ENCODE peak calls at places on chromosomes 4 and X, in nine cellular contexts. C, N, G, E, X, I, A, D and H are unnamed samples.

GRCh38 chr4:65880594-65880993 is 210.3 kb upstream of the EPHA5 start:
- DNase-seq in C (no peak), I (no peak), X (peak; percentile 53), G (no peak), D (peak; percentile 6), N (no peak), E (no peak), A (no peak), H (no peak)

GRCh38 chr4:8493484-8493883 is 52.9 kb downstream of the TRMT44 start:
- DNase-seq in A (no peak), C (no peak), G (no peak), N (no peak), I (no peak), E (no peak), D (no peak), X (no peak), H (no peak)

GRCh38 chr4:153465583-153465921 is 608 bp upstream of the TMEM131L start:
- DNase-seq in C (no peak), E (no peak), N (no peak), G (peak; percentile 68), D (peak; percentile 65), A (peak; percentile 59), I (no peak), X (peak; percentile 48), H (peak; percentile 35)

GRCh38 chrX:12974217-12974796 is 603 bp upstream of the TMSB4X start:
- DNase-seq in X (peak; percentile 54), D (peak; percentile 70), C (no peak), E (peak; percentile 61), G (peak; percentile 81), A (peak; percentile 74), I (no peak), N (no peak), H (peak; percentile 85)

GRCh38 chr4:102734591-102735385 is 26.0 kb downstream of the MANBA start:
- DNase-seq in E (no peak), G (no peak), N (no peak), D (no peak), C (no peak), X (peak; percentile 23), A (no peak), I (peak; percentile 17), H (no peak)

GRCh38 chr4:98626350-98626749 is 32.1 kb downstream of the TSPAN5 start:
- DNase-seq in E (no peak), C (no peak), G (no peak), N (no peak), X (peak; percentile 93), D (peak; percentile 88), I (no peak), A (no peak), H (peak; percentile 91)

GRCh38 chrX:151789179-151789800 is 54.7 kb downstream of the CNGA2 start:
- DNase-seq in X (no peak), C (no peak), N (no peak), G (peak; percentile 46), I (no peak), D (peak; percentile 78), E (no peak), A (no peak), H (peak; percentile 99)

GRCh38 chr4:87934157-87934704 is 41.3 kb upstream of the SPP1 start:
- DNase-seq in E (no peak), N (no peak), G (no peak), A (no peak), I (no peak), X (no peak), C (no peak), D (no peak), H (no peak)

GRCh38 chrX:123756320-123756719 is 23.5 kb upstream of the THOC2 start:
- DNase-seq in A (no peak), D (peak; percentile 65), C (no peak), E (no peak), G (no peak), I (no peak), X (no peak), N (no peak), H (no peak)

GRCh38 chr4:147547314-147548056 is 66.6 kb downstream of the EDNRA start:
- DNase-seq in E (no peak), A (no peak), X (peak; percentile 56), G (no peak), N (no peak), D (peak; percentile 46), I (no peak), C (no peak), H (no peak)

GRCh38 chr4:14926368-14926767 is 75.9 kb upstream of the CPEB2 start:
- DNase-seq in E (no peak), I (no peak), C (no peak), X (no peak), G (no peak), D (no peak), A (no peak), N (no peak), H (no peak)

GRCh38 chr4:87574996-87575395 is 33.3 kb upstream of the DSPP start:
- DNase-seq in I (no peak), X (peak; percentile 83), C (no peak), A (no peak), D (peak; percentile 65), G (no peak), E (no peak), N (no peak), H (no peak)

GRCh38 chr4:155319506-155319905 is 57.3 kb downstream of the MAP9 start:
- DNase-seq in I (no peak), C (no peak), E (no peak), D (no peak), A (no peak), X (no peak), N (no peak), G (no peak), H (no peak)

GRCh38 chr4:31130930-31131329 is 410.8 kb downstream of the PCDH7 start:
- DNase-seq in C (no peak), D (no peak), E (no peak), X (no peak), G (no peak), I (no peak), N (no peak), A (no peak), H (no peak)

GRCh38 chr4:160319221-160319867 is 1216.5 kb downstream of the RAPGEF2 start:
- DNase-seq in I (no peak), C (no peak), D (no peak), X (peak; percentile 98), G (no peak), N (no peak), E (no peak), A (no peak), H (peak; percentile 91)

GRCh38 chr4:53682196-53682595 is 90.9 kb upstream of the LNX1 start:
- DNase-seq in C (no peak), G (no peak), X (no peak), I (no peak), A (no peak), E (no peak), N (no peak), D (peak; percentile 42), H (no peak)

GRCh38 chrX:43644124-43644701 is 11.9 kb upstream of the MAOA start:
- DNase-seq in E (no peak), A (no peak), G (no peak), C (no peak), X (peak; percentile 86), D (peak; percentile 76), I (no peak), N (no peak), H (no peak)

GRCh38 chr4:19262467-19262866 is 989.2 kb upstream of the SLIT2 start:
- DNase-seq in X (no peak), N (no peak), D (peak; percentile 47), E (no peak), C (no peak), G (no peak), A (no peak), I (no peak), H (no peak)

GRCh38 chrX:39766085-39766726 is 331.6 kb downstream of the BCOR start:
- DNase-seq in A (no peak), D (no peak), E (no peak), G (no peak), X (peak; percentile 46), I (no peak), N (no peak), C (no peak), H (no peak)

GRCh38 chrX:34629572-34629971 is 27.5 kb downstream of the TMEM47 start:
- DNase-seq in I (no peak), X (no peak), A (no peak), C (no peak), G (no peak), D (peak; percentile 24), E (no peak), N (no peak), H (no peak)

GRCh38 chr4:75715105-75715799 is 9.1 kb upstream of the USO1 start:
- DNase-seq in X (no peak), G (no peak), C (no peak), N (no peak), E (no peak), I (no peak), D (peak; percentile 38), A (no peak), H (no peak)

GRCh38 chrX:136250191-136251041 is 784 bp downstream of the MAP7D3 start:
- DNase-seq in C (peak; percentile 8), X (no peak), A (no peak), I (no peak), G (no peak), D (peak; percentile 33), N (no peak), E (peak; percentile 41), H (no peak)

GRCh38 chr4:169314906-169315305 is 44.1 kb upstream of the SH3RF1 start:
- DNase-seq in G (peak; percentile 81), C (no peak), I (no peak), A (peak; percentile 7), D (peak; percentile 66), E (no peak), N (no peak), X (peak; percentile 96), H (no peak)

GRCh38 chrX:130413415-130413814 is 11.6 kb downstream of the RBMX2 start:
- DNase-seq in X (no peak), C (no peak), E (no peak), G (no peak), D (peak; percentile 42), A (no peak), N (no peak), I (no peak), H (no peak)

GRCh38 chrX:74448669-74449068 is 27.4 kb downstream of the SLC16A2 start:
- DNase-seq in C (no peak), E (no peak), X (no peak), I (no peak), G (no peak), N (no peak), A (no peak), D (no peak), H (no peak)

GRCh38 chr4:52173470-52174055 is 122.5 kb downstream of the SPATA18 start:
- DNase-seq in A (no peak), X (no peak), C (no peak), D (peak; percentile 52), E (no peak), G (peak; percentile 69), I (no peak), N (no peak), H (no peak)

GRCh38 chr4:13527983-13528822 is 16.1 kb downstream of the NKX3-2 start:
- DNase-seq in N (no peak), A (no peak), C (no peak), D (no peak), E (no peak), X (peak; percentile 60), G (no peak), I (no peak), H (no peak)

GRCh38 chrX:114800719-114801118 is 216.7 kb downstream of the IL13RA2 start:
- DNase-seq in A (no peak), C (no peak), D (peak; percentile 83), N (no peak), X (peak; percentile 81), G (no peak), E (no peak), I (no peak), H (peak; percentile 19)

GRCh38 chr4:94571301-94571700 is 119.6 kb downstream of the PDLIM5 start:
- DNase-seq in X (no peak), I (no peak), A (no peak), G (no peak), N (no peak), C (no peak), D (no peak), E (no peak), H (no peak)